ENCODE peak calls at places on chromosome 21, in four cellular contexts. One of them, this sample, is unnamed.

GRCh38 chr21:44427241-44428120 is 27.8 kb upstream of the LRRC3 start:
- DNase-seq in SK-N-SH: no peak
- DNase-seq in K562: no peak
- DNase-seq in HepG2: no peak
- DNase-seq in this sample: no peak

GRCh38 chr21:38386967-38387366 is 111.3 kb downstream of the ERG start:
- DNase-seq in SK-N-SH: no peak
- DNase-seq in K562: no peak
- DNase-seq in HepG2: no peak
- DNase-seq in this sample: no peak

GRCh38 chr21:46035809-46036695 is 54.5 kb downstream of the COL6A1 start:
- DNase-seq in SK-N-SH: no peak
- DNase-seq in K562: no peak
- DNase-seq in HepG2: no peak
- DNase-seq in this sample: no peak

GRCh38 chr21:38645282-38645681 is 147.0 kb upstream of the ERG start:
- DNase-seq in SK-N-SH: no peak
- DNase-seq in K562: no peak
- DNase-seq in HepG2: no peak
- DNase-seq in this sample: no peak

GRCh38 chr21:22885614-22886013 is 1887.4 kb downstream of the NCAM2 start:
- DNase-seq in SK-N-SH: no peak
- DNase-seq in K562: no peak
- DNase-seq in HepG2: no peak
- DNase-seq in this sample: no peak

GRCh38 chr21:41660748-41661147 is 106.1 kb downstream of the RIPK4 start:
- DNase-seq in SK-N-SH: no peak
- DNase-seq in K562: no peak
- DNase-seq in HepG2: no peak
- DNase-seq in this sample: no peak

GRCh38 chr21:31218830-31219608 is 125.0 kb downstream of the TIAM1 start:
- DNase-seq in SK-N-SH: no peak
- DNase-seq in K562: no peak
- DNase-seq in HepG2: no peak
- DNase-seq in this sample: no peak

GRCh38 chr21:41526478-41527087 is 18.6 kb upstream of the TMPRSS2 start:
- DNase-seq in SK-N-SH: no peak
- DNase-seq in K562: no peak
- DNase-seq in HepG2: no peak
- DNase-seq in this sample: no peak

GRCh38 chr21:41640756-41641509 is 125.9 kb downstream of the RIPK4 start:
- DNase-seq in SK-N-SH: no peak
- DNase-seq in K562: no peak
- DNase-seq in HepG2: no peak
- DNase-seq in this sample: no peak

GRCh38 chr21:45336870-45337269 is 49.2 kb upstream of the POFUT2 start:
- DNase-seq in SK-N-SH: no peak
- DNase-seq in K562: no peak
- DNase-seq in HepG2: no peak
- DNase-seq in this sample: no peak

GRCh38 chr21:31136891-31137290 is 98.6 kb upstream of the KRTAP19-8 start:
- DNase-seq in SK-N-SH: peak
- DNase-seq in K562: peak
- DNase-seq in HepG2: no peak
- DNase-seq in this sample: no peak

GRCh38 chr21:35348686-35349085 is 299.6 kb upstream of the RUNX1 start:
- DNase-seq in SK-N-SH: no peak
- DNase-seq in K562: no peak
- DNase-seq in HepG2: no peak
- DNase-seq in this sample: no peak

GRCh38 chr21:45849651-45850050 is 131.9 kb upstream of the COL6A1 start:
- DNase-seq in SK-N-SH: no peak
- DNase-seq in K562: no peak
- DNase-seq in HepG2: no peak
- DNase-seq in this sample: no peak

GRCh38 chr21:28235169-28235892 is 757.3 kb downstream of the LTN1 start:
- DNase-seq in SK-N-SH: no peak
- DNase-seq in K562: no peak
- DNase-seq in HepG2: no peak
- DNase-seq in this sample: peak

GRCh38 chr21:30718239-30718909 is at the start of gene KRTAP21-3:
- DNase-seq in SK-N-SH: no peak
- DNase-seq in K562: no peak
- DNase-seq in HepG2: no peak
- DNase-seq in this sample: no peak

GRCh38 chr21:45976666-45977335 is 4.8 kb upstream of the COL6A1 start:
- DNase-seq in SK-N-SH: no peak
- DNase-seq in K562: no peak
- DNase-seq in HepG2: no peak
- DNase-seq in this sample: no peak

DNA sequence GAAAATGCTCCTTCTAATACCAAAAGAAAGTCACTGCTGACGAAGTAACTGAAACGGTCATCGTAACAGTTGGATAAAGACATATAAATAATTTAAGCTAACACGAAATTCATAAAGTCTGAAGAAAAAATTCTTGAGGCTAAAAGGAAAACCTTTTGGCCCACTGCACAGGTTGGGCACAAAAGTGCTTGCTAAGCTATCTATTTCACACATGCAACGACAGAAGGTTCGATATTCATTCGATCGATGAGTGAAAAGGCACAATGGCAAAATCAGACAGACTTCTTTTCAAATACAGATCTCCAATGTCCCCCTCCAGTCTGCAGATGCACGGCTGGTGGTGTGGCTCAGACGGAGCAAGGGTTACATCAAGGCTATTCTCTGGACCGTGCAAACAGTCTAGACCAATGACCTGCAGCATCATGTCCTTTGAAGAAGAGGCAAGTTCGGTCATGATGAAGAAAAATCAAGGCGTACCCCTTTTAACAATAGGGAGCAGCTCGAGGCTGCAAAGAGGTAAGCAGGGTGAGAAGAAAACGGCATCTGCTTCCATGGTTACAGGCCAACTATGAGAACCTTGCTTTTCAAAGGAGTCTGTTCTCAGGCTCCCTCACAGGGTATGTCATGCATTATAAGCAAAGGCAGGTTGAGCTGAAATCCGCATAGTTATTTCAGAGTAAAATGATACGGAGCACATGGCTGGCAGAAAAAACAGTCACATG is 579.6 kb downstream of the USP25 start:
- DNase-seq in SK-N-SH: no peak
- DNase-seq in K562: no peak
- DNase-seq in HepG2: no peak
- DNase-seq in this sample: no peak
- TF ChIP-seq FOXJ3 in SK-N-SH: no peak
- TF ChIP-seq FOXJ3 in K562: no peak
- TF ChIP-seq FOXJ3 in HepG2: no peak
- TF ChIP-seq FOXJ3 in this sample: no peak

GRCh38 chr21:29265690-29266479 is 32.8 kb upstream of the BACH1 start:
- DNase-seq in SK-N-SH: no peak
- DNase-seq in K562: no peak
- DNase-seq in HepG2: no peak
- DNase-seq in this sample: no peak
- TF ChIP-seq FOXJ3 in SK-N-SH: no peak
- TF ChIP-seq FOXJ3 in K562: no peak
- TF ChIP-seq FOXJ3 in HepG2: no peak
- TF ChIP-seq FOXJ3 in this sample: no peak

DNA sequence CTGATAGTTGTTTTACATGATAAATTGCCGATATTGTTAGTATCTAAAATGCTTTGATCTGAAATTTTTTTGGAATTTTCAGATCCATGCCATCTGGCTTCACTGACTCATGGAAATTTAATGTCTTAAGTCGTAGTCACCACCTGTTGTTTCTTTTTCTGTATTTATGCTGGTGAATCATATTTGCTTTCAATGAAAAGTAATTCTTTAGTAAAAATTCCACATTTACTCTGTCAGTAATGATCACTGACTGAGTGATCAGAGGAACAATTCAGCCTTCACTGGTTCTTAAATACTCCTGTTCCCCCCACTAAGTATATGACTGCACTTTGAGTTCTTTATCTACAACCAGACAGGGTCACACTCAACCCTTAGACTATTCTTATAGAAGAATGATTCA is 185.6 kb upstream of the NRIP1 start:
- DNase-seq in SK-N-SH: no peak
- DNase-seq in K562: no peak
- DNase-seq in HepG2: no peak
- DNase-seq in this sample: no peak
- TF ChIP-seq FOXJ3 in SK-N-SH: no peak
- TF ChIP-seq FOXJ3 in K562: no peak
- TF ChIP-seq FOXJ3 in HepG2: no peak
- TF ChIP-seq FOXJ3 in this sample: no peak

GRCh38 chr21:39685991-39686390 is 59.0 kb upstream of the IGSF5 start:
- DNase-seq in SK-N-SH: no peak
- DNase-seq in K562: peak
- DNase-seq in HepG2: no peak
- DNase-seq in this sample: no peak

GRCh38 chr21:39687069-39687468 is 57.9 kb upstream of the IGSF5 start:
- DNase-seq in SK-N-SH: no peak
- DNase-seq in K562: no peak
- DNase-seq in HepG2: no peak
- DNase-seq in this sample: no peak

GRCh38 chr21:39688010-39688409 is 57.0 kb upstream of the IGSF5 start:
- DNase-seq in SK-N-SH: no peak
- DNase-seq in K562: no peak
- DNase-seq in HepG2: no peak
- DNase-seq in this sample: no peak

GRCh38 chr21:39685236-39685635 is 59.7 kb upstream of the IGSF5 start:
- DNase-seq in SK-N-SH: no peak
- DNase-seq in K562: no peak
- DNase-seq in HepG2: no peak
- DNase-seq in this sample: no peak

DNA sequence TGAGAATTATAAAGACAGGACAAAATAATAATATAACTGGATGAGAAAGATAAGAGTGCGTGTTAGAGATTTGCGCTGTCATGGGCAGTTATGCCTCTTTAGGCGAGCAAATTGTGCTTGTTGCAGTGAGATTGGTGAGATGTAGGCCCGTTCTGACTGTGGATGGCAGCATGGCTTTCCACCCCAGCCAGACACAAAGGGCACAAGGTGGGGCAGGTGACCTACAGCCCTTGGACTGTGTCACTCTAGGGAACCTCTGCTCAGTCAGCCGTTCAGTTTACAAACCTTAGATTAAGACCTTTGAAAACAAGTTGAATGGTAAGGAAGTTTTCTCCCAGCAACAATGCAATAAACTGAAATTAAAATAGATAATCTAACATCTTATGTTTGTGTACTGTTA is 58.3 kb upstream of the IGSF5 start:
- DNase-seq in SK-N-SH: no peak
- DNase-seq in K562: no peak
- DNase-seq in HepG2: no peak
- DNase-seq in this sample: no peak
- TF ChIP-seq FOXJ3 in SK-N-SH: no peak
- TF ChIP-seq FOXJ3 in K562: no peak
- TF ChIP-seq FOXJ3 in HepG2: no peak
- TF ChIP-seq FOXJ3 in this sample: no peak